ENCODE peak calls at places on chromosomes 16 and 17, in nine cellular contexts. One of them, this sample, is unnamed.

GRCh38 chr16:76729525-76729924 is 452.3 kb downstream of the CNTNAP4 start:
- DNase-seq in heart right ventricle: no peak
- DNase-seq in GM13976: no peak
- DNase-seq in choroid plexus epithelial cell: peak; percentile 0
- DNase-seq in AG09309: no peak
- DNase-seq in PC-9: no peak
- DNase-seq in natural killer cell: no peak
- DNase-seq in uterus: no peak
- DNase-seq in dorsolateral prefrontal cortex: no peak
- DNase-seq in this sample: no peak

GRCh38 chr16:10584956-10585561 is 4.7 kb upstream of the EMP2 start:
- DNase-seq in natural killer cell: no peak
- DNase-seq in uterus: no peak
- DNase-seq in dorsolateral prefrontal cortex: no peak
- DNase-seq in GM13976: no peak
- DNase-seq in PC-9: peak; percentile 50
- DNase-seq in AG09309: peak; percentile 42
- DNase-seq in heart right ventricle: no peak
- DNase-seq in choroid plexus epithelial cell: no peak
- DNase-seq in this sample: no peak

GRCh38 chr17:80005360-80006338 is 30.0 kb downstream of the TBC1D16 start:
- DNase-seq in dorsolateral prefrontal cortex: no peak
- DNase-seq in uterus: peak; percentile 58
- DNase-seq in heart right ventricle: peak; percentile 42
- DNase-seq in GM13976: peak; percentile 93
- DNase-seq in PC-9: no peak
- DNase-seq in natural killer cell: peak; percentile 51
- DNase-seq in AG09309: no peak
- DNase-seq in choroid plexus epithelial cell: peak; percentile 56
- DNase-seq in this sample: peak; percentile 70

GRCh38 chr17:40952675-40953074 is 14.1 kb downstream of the KRT39 start:
- DNase-seq in dorsolateral prefrontal cortex: no peak
- DNase-seq in natural killer cell: no peak
- DNase-seq in PC-9: peak; percentile 92
- DNase-seq in uterus: no peak
- DNase-seq in choroid plexus epithelial cell: peak; percentile 88
- DNase-seq in heart right ventricle: no peak
- DNase-seq in GM13976: no peak
- DNase-seq in AG09309: peak; percentile 97
- DNase-seq in this sample: no peak

GRCh38 chr17:39461911-39462641 is 790 bp downstream of the CDK12 start:
- DNase-seq in uterus: no peak
- DNase-seq in heart right ventricle: peak; percentile 61
- DNase-seq in choroid plexus epithelial cell: peak; percentile 53
- DNase-seq in natural killer cell: peak; percentile 17
- DNase-seq in AG09309: no peak
- DNase-seq in dorsolateral prefrontal cortex: no peak
- DNase-seq in GM13976: peak; percentile 85
- DNase-seq in PC-9: no peak
- DNase-seq in this sample: no peak

GRCh38 chr17:17568772-17569195 is 22.7 kb downstream of the PEMT start:
- DNase-seq in heart right ventricle: peak; percentile 85
- DNase-seq in choroid plexus epithelial cell: peak; percentile 60
- DNase-seq in GM13976: peak; percentile 85
- DNase-seq in PC-9: peak; percentile 49
- DNase-seq in natural killer cell: peak; percentile 30
- DNase-seq in AG09309: no peak
- DNase-seq in dorsolateral prefrontal cortex: peak; percentile 68
- DNase-seq in uterus: peak; percentile 42
- DNase-seq in this sample: peak; percentile 80

GRCh38 chr17:57955183-57955952 is at the start of gene CUEDC1:
- DNase-seq in PC-9: no peak
- DNase-seq in AG09309: no peak
- DNase-seq in dorsolateral prefrontal cortex: peak; percentile 78
- DNase-seq in natural killer cell: peak; percentile 60
- DNase-seq in GM13976: peak; percentile 86
- DNase-seq in uterus: peak; percentile 84
- DNase-seq in heart right ventricle: peak; percentile 90
- DNase-seq in choroid plexus epithelial cell: peak; percentile 54
- DNase-seq in this sample: peak; percentile 75

GRCh38 chr17:73231363-73231762 is 30.3 kb downstream of the CPSF4L start:
- DNase-seq in PC-9: no peak
- DNase-seq in natural killer cell: no peak
- DNase-seq in AG09309: no peak
- DNase-seq in uterus: no peak
- DNase-seq in GM13976: no peak
- DNase-seq in choroid plexus epithelial cell: peak; percentile 43
- DNase-seq in dorsolateral prefrontal cortex: no peak
- DNase-seq in heart right ventricle: no peak
- DNase-seq in this sample: no peak

GRCh38 chr17:64277831-64278562 is 14.9 kb upstream of the TEX2 start:
- DNase-seq in PC-9: no peak
- DNase-seq in dorsolateral prefrontal cortex: no peak
- DNase-seq in choroid plexus epithelial cell: peak; percentile 71
- DNase-seq in GM13976: no peak
- DNase-seq in AG09309: peak; percentile 10
- DNase-seq in heart right ventricle: no peak
- DNase-seq in natural killer cell: no peak
- DNase-seq in uterus: no peak
- DNase-seq in this sample: no peak

GRCh38 chr16:86901483-86901882 is 323.1 kb downstream of the FOXL1 start:
- DNase-seq in natural killer cell: no peak
- DNase-seq in dorsolateral prefrontal cortex: peak; percentile 12
- DNase-seq in GM13976: no peak
- DNase-seq in heart right ventricle: no peak
- DNase-seq in PC-9: no peak
- DNase-seq in uterus: no peak
- DNase-seq in choroid plexus epithelial cell: peak; percentile 63
- DNase-seq in AG09309: no peak
- DNase-seq in this sample: no peak
- TF ChIP-seq CTCF in natural killer cell: no peak
- TF ChIP-seq CTCF in dorsolateral prefrontal cortex: no peak
- TF ChIP-seq CTCF in GM13976: no peak
- TF ChIP-seq CTCF in heart right ventricle: no peak
- TF ChIP-seq CTCF in PC-9: no peak
- TF ChIP-seq CTCF in uterus: no peak
- TF ChIP-seq CTCF in choroid plexus epithelial cell: peak; percentile 19
- TF ChIP-seq CTCF in AG09309: no peak
- TF ChIP-seq CTCF in this sample: no peak

DNA sequence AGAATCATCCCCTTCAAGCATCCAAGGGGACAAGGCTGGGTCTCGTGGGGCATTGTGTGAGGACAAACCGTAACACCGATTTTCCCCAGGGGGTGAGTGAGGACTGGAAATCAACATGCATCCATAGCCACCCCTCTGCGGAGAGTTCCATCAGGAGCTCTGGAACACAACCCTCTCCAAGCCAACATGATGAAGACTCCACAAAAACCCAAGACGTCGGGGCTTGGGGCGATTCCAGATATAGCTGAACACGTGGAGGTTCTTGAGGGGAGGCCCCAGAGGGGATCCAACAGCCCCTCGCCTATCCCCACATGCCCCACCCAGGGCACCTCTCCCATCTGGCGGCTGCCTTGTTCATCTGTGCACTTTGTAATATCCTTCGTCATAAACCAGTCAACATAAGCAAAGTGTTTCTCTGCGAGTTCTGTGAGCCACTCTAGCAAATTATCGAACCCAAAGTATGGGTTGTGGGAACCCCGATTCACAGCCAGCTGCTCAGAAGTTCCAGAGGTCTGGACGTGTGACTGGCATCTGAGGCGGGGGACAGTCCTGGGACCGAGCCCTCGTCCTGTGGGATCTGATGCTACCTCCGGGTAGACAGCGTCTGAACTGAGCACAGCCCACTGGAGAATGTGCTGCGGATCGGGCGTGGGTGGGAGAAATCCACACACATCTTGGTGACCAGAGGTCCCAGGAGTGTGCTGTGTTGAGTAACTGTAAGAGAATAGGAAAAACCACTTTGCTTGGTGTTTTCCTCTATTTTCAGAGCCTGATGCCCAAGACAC is 55.5 kb downstream of the RPH3AL start:
- DNase-seq in natural killer cell: no peak
- DNase-seq in choroid plexus epithelial cell: no peak
- DNase-seq in PC-9: no peak
- DNase-seq in heart right ventricle: no peak
- DNase-seq in AG09309: no peak
- DNase-seq in dorsolateral prefrontal cortex: no peak
- DNase-seq in GM13976: no peak
- DNase-seq in uterus: no peak
- DNase-seq in this sample: no peak
- TF ChIP-seq CTCF in natural killer cell: no peak
- TF ChIP-seq CTCF in choroid plexus epithelial cell: no peak
- TF ChIP-seq CTCF in PC-9: no peak
- TF ChIP-seq CTCF in heart right ventricle: no peak
- TF ChIP-seq CTCF in AG09309: no peak
- TF ChIP-seq CTCF in dorsolateral prefrontal cortex: no peak
- TF ChIP-seq CTCF in GM13976: no peak
- TF ChIP-seq CTCF in uterus: no peak
- TF ChIP-seq CTCF in this sample: no peak

GRCh38 chr16:86497551-86498021 is 12.7 kb upstream of the FOXF1 start:
- DNase-seq in heart right ventricle: no peak
- DNase-seq in dorsolateral prefrontal cortex: no peak
- DNase-seq in AG09309: no peak
- DNase-seq in PC-9: no peak
- DNase-seq in natural killer cell: no peak
- DNase-seq in GM13976: no peak
- DNase-seq in choroid plexus epithelial cell: no peak
- DNase-seq in uterus: no peak
- DNase-seq in this sample: no peak

GRCh38 chr16:86498661-86499493 is 11.4 kb upstream of the FOXF1 start:
- DNase-seq in PC-9: no peak
- DNase-seq in dorsolateral prefrontal cortex: no peak
- DNase-seq in choroid plexus epithelial cell: no peak
- DNase-seq in uterus: no peak
- DNase-seq in GM13976: no peak
- DNase-seq in heart right ventricle: no peak
- DNase-seq in natural killer cell: no peak
- DNase-seq in AG09309: no peak
- DNase-seq in this sample: no peak

GRCh38 chr16:86496929-86497381 is 13.4 kb upstream of the FOXF1 start:
- DNase-seq in dorsolateral prefrontal cortex: no peak
- DNase-seq in choroid plexus epithelial cell: no peak
- DNase-seq in natural killer cell: no peak
- DNase-seq in PC-9: no peak
- DNase-seq in uterus: no peak
- DNase-seq in AG09309: no peak
- DNase-seq in heart right ventricle: no peak
- DNase-seq in GM13976: no peak
- DNase-seq in this sample: no peak

GRCh38 chr16:86496262-86496928 is 13.9 kb upstream of the FOXF1 start:
- DNase-seq in heart right ventricle: no peak
- DNase-seq in choroid plexus epithelial cell: no peak
- DNase-seq in PC-9: no peak
- DNase-seq in dorsolateral prefrontal cortex: no peak
- DNase-seq in natural killer cell: no peak
- DNase-seq in AG09309: no peak
- DNase-seq in GM13976: no peak
- DNase-seq in uterus: no peak
- DNase-seq in this sample: no peak

DNA sequence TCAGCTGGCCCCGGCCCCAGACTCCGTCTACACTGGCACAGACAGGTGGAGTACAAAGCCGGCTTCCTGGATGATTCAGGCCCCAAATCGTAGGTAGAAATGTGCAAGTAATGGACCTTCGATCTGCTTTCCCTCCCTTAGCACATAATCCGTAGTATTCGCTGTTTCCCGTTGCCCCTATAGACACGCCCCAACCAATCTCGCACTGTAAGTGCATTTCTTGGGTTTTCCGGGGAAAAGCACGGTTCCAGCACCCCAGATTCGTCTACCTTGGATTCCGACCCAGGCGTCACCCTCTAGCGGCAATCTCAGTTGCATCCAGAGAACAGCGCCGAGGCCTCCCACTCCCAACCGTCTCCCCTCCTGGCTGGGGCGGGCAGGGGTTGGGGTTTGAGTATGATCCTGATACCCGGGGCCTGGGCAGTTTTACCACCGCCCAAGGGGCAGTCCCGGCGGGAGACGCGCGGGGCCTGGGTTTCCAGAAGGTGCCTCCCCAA is 12.1 kb upstream of the FOXF1 start:
- DNase-seq in GM13976: no peak
- DNase-seq in dorsolateral prefrontal cortex: no peak
- DNase-seq in natural killer cell: no peak
- DNase-seq in PC-9: no peak
- DNase-seq in AG09309: no peak
- DNase-seq in heart right ventricle: no peak
- DNase-seq in uterus: no peak
- DNase-seq in choroid plexus epithelial cell: no peak
- DNase-seq in this sample: no peak
- TF ChIP-seq CTCF in GM13976: no peak
- TF ChIP-seq CTCF in dorsolateral prefrontal cortex: no peak
- TF ChIP-seq CTCF in natural killer cell: no peak
- TF ChIP-seq CTCF in PC-9: no peak
- TF ChIP-seq CTCF in AG09309: peak; percentile 18
- TF ChIP-seq CTCF in heart right ventricle: no peak
- TF ChIP-seq CTCF in uterus: no peak
- TF ChIP-seq CTCF in choroid plexus epithelial cell: peak; percentile 22
- TF ChIP-seq CTCF in this sample: peak; percentile 15

GRCh38 chr17:82126479-82127314 is 28.7 kb upstream of the FASN start:
- DNase-seq in dorsolateral prefrontal cortex: no peak
- DNase-seq in PC-9: no peak
- DNase-seq in uterus: no peak
- DNase-seq in choroid plexus epithelial cell: no peak
- DNase-seq in AG09309: no peak
- DNase-seq in heart right ventricle: no peak
- DNase-seq in natural killer cell: no peak
- DNase-seq in GM13976: no peak
- DNase-seq in this sample: no peak

GRCh38 chr17:82127315-82127595 is 29.2 kb upstream of the FASN start:
- DNase-seq in natural killer cell: no peak
- DNase-seq in uterus: no peak
- DNase-seq in heart right ventricle: no peak
- DNase-seq in GM13976: no peak
- DNase-seq in choroid plexus epithelial cell: no peak
- DNase-seq in dorsolateral prefrontal cortex: no peak
- DNase-seq in AG09309: no peak
- DNase-seq in PC-9: no peak
- DNase-seq in this sample: no peak

GRCh38 chr17:82128287-82128686 is 30.3 kb upstream of the FASN start:
- DNase-seq in natural killer cell: no peak
- DNase-seq in choroid plexus epithelial cell: no peak
- DNase-seq in heart right ventricle: no peak
- DNase-seq in PC-9: no peak
- DNase-seq in GM13976: no peak
- DNase-seq in uterus: no peak
- DNase-seq in dorsolateral prefrontal cortex: no peak
- DNase-seq in AG09309: no peak
- DNase-seq in this sample: no peak

GRCh38 chr17:82127704-82128103 is 29.7 kb upstream of the FASN start:
- DNase-seq in AG09309: no peak
- DNase-seq in PC-9: no peak
- DNase-seq in uterus: no peak
- DNase-seq in dorsolateral prefrontal cortex: no peak
- DNase-seq in heart right ventricle: no peak
- DNase-seq in GM13976: no peak
- DNase-seq in choroid plexus epithelial cell: no peak
- DNase-seq in natural killer cell: no peak
- DNase-seq in this sample: no peak

DNA sequence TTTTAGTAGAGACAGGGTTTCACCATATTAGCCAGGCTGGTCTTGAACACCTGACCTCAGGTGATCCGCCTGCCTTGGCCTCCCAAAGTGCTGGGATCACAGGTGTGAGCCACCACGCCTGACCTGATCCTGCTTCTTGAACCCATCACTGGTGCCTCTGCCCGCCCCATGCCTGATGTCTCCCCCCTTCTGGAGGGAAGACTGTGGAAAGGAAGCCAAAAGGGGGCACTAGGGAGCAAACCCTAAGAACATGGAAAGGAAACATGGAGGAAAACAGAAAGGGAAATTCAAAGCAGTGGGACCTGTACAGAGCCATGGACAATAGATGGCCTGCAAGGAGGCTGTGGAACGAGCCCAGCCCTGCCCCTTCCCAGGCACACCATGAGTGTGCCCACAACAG is 31.1 kb upstream of the FASN start:
- DNase-seq in dorsolateral prefrontal cortex: no peak
- DNase-seq in PC-9: no peak
- DNase-seq in uterus: no peak
- DNase-seq in natural killer cell: no peak
- DNase-seq in heart right ventricle: no peak
- DNase-seq in GM13976: no peak
- DNase-seq in AG09309: no peak
- DNase-seq in choroid plexus epithelial cell: no peak
- DNase-seq in this sample: no peak
- TF ChIP-seq CTCF in dorsolateral prefrontal cortex: no peak
- TF ChIP-seq CTCF in PC-9: no peak
- TF ChIP-seq CTCF in uterus: no peak
- TF ChIP-seq CTCF in natural killer cell: no peak
- TF ChIP-seq CTCF in heart right ventricle: no peak
- TF ChIP-seq CTCF in GM13976: no peak
- TF ChIP-seq CTCF in AG09309: peak; percentile 16
- TF ChIP-seq CTCF in choroid plexus epithelial cell: peak; percentile 35
- TF ChIP-seq CTCF in this sample: no peak